ENCODE peak calls at places on chromosomes 11 and 22, in four cellular contexts. S, Y, K and C are unnamed samples.

GRCh38 chr11:44203270-44204043 is 106.5 kb downstream of the ALX4 start:
- DNase-seq in S (no peak), Y (no peak), K (no peak), C (no peak)

GRCh38 chr11:96393753-96394348 is 4.0 kb downstream of the JRKL start:
- DNase-seq in K (peak), Y (peak), S (no peak), C (peak)

GRCh38 chr11:19903620-19904069 is 191.0 kb downstream of the NAV2 start:
- DNase-seq in S (peak), Y (peak), K (peak), C (peak)

GRCh38 chr11:67996622-67997459 is 7.1 kb downstream of the UNC93B1 start:
- DNase-seq in S (peak), K (peak), Y (peak), C (peak)

GRCh38 chr22:48380016-48380665 is 1447.5 kb downstream of the BRD1 start:
- DNase-seq in S (no peak), Y (no peak), K (no peak), C (no peak)

GRCh38 chr22:20425821-20426615 is 11.6 kb downstream of the SCARF2 start:
- DNase-seq in Y (no peak), K (no peak), S (peak), C (no peak)

GRCh38 chr11:18748766-18749375 is 22.9 kb upstream of the IGSF22 start:
- DNase-seq in Y (no peak), S (no peak), K (no peak), C (no peak)

GRCh38 chr11:128483211-128483788 is 104.1 kb downstream of the ETS1 start:
- DNase-seq in Y (no peak), K (no peak), S (no peak), C (no peak)

GRCh38 chr11:795638-796564 is 2.2 kb downstream of the SLC25A22 start:
- DNase-seq in Y (peak), K (no peak), S (no peak), C (peak)

GRCh38 chr11:114774599-114775365 is 96.5 kb downstream of the NXPE2 start:
- DNase-seq in Y (peak), K (peak), S (peak), C (peak)

GRCh38 chr11:130675456-130675855 is 227.0 kb downstream of the ADAMTS15 start:
- DNase-seq in Y (peak), K (no peak), S (no peak), C (no peak)

GRCh38 chr11:88709567-88709966 is 356.2 kb downstream of the GRM5 start:
- DNase-seq in S (no peak), K (no peak), Y (no peak), C (no peak)

GRCh38 chr11:134044514-134045284 is 24.2 kb upstream of the JAM3 start:
- DNase-seq in K (no peak), Y (no peak), S (no peak), C (no peak)

GRCh38 chr11:111586305-111586915 is 15.8 kb upstream of the SIK2 start:
- DNase-seq in S (no peak), Y (peak), K (peak), C (peak)

GRCh38 chr22:32958021-32958420 is 100.2 kb downstream of the SYN3 start:
- DNase-seq in Y (no peak), S (no peak), K (no peak), C (no peak)

GRCh38 chr11:86459682-86460460 is 85.2 kb downstream of the CCDC81 start:
- DNase-seq in S (peak), Y (peak), K (peak), C (no peak)

GRCh38 chr22:29346659-29347058 is 31.2 kb upstream of the RASL10A start:
- DNase-seq in S (no peak), Y (no peak), K (no peak), C (no peak)

GRCh38 chr11:1476946-1477736 is 9.4 kb downstream of the MOB2 start:
- DNase-seq in Y (no peak), K (no peak), S (no peak), C (no peak)

GRCh38 chr11:86182976-86183584 is 61.5 kb upstream of the EED start:
- DNase-seq in K (no peak), Y (no peak), S (no peak), C (no peak)

GRCh38 chr11:61685611-61685955 is 5.4 kb downstream of the DAGLA start:
- DNase-seq in S (no peak), Y (no peak), K (no peak), C (no peak)

GRCh38 chr11:79352304-79352703 is 88.5 kb downstream of the TENM4 start:
- DNase-seq in S (no peak), K (no peak), Y (no peak), C (no peak)

GRCh38 chr11:83249972-83250593 is 36.1 kb downstream of the CCDC90B start:
- DNase-seq in S (no peak), Y (peak), K (peak), C (no peak)

GRCh38 chr11:118406599-118407166 is 5.3 kb downstream of the ATP5MG start:
- DNase-seq in K (no peak), S (no peak), Y (peak), C (no peak)

GRCh38 chr11:36162909-36163434 is 126.3 kb downstream of the COMMD9 start:
- DNase-seq in Y (no peak), K (no peak), S (no peak), C (no peak)

GRCh38 chr11:113817626-113818025 is 38.0 kb downstream of the CLDN25 start:
- DNase-seq in Y (no peak), K (no peak), S (no peak), C (no peak)

GRCh38 chr11:130891326-130891725 is 25.0 kb downstream of the SNX19 start:
- DNase-seq in K (no peak), Y (peak), S (no peak), C (no peak)

GRCh38 chr11:15180212-15180814 is 65.6 kb downstream of the INSC start:
- DNase-seq in S (no peak), Y (no peak), K (no peak), C (no peak)

GRCh38 chr11:77779935-77780334 is 40.6 kb downstream of the RSF1 start:
- DNase-seq in K (no peak), S (no peak), Y (peak), C (no peak)

GRCh38 chr11:67120881-67121710 is 2.0 kb downstream of the KDM2A start:
- DNase-seq in S (no peak), Y (peak), K (no peak), C (no peak)

GRCh38 chr22:25113316-25113721 is 86.3 kb upstream of the CRYBB3 start:
- DNase-seq in K (no peak), Y (no peak), S (no peak), C (no peak)

GRCh38 chr22:42294034-42294985 is 23.9 kb upstream of the TCF20 start:
- DNase-seq in K (no peak), Y (peak), S (peak), C (peak)

GRCh38 chr11:22460181-22460580 is 122.0 kb downstream of the SLC17A6 start:
- DNase-seq in S (no peak), K (no peak), Y (no peak), C (no peak)

GRCh38 chr11:35282226-35282882 is 137.0 kb downstream of the SLC1A2 start:
- DNase-seq in K (no peak), S (no peak), Y (peak), C (no peak)

GRCh38 chr11:34356918-34357645 is 728 bp downstream of the ABTB2 start:
- DNase-seq in Y (peak), K (no peak), S (peak), C (no peak)

GRCh38 chr11:127003260-127003981 is 2.9 kb upstream of the KIRREL3 start:
- DNase-seq in K (no peak), S (peak), Y (peak), C (no peak)

GRCh38 chr11:134478611-134479010 is 66.6 kb upstream of the B3GAT1 start:
- DNase-seq in S (peak), Y (no peak), K (no peak), C (no peak)

GRCh38 chr11:86815726-86816125 is 15.4 kb downstream of the PRSS23 start:
- DNase-seq in K (no peak), S (no peak), Y (no peak), C (no peak)

GRCh38 chr11:70111269-70112016 is 33.3 kb downstream of the ANO1 start:
- DNase-seq in Y (peak), S (no peak), K (no peak), C (peak)

GRCh38 chr22:48560389-48560751 is 1267.3 kb downstream of the BRD1 start:
- DNase-seq in Y (no peak), S (no peak), K (no peak), C (no peak)

GRCh38 chr11:127074151-127074761 is 73.7 kb upstream of the KIRREL3 start:
- DNase-seq in Y (peak), S (peak), K (no peak), C (peak)

GRCh38 chr11:11895672-11896071 is 53.9 kb downstream of the USP47 start:
- DNase-seq in S (no peak), K (no peak), Y (peak), C (no peak)
- H3K9ac ChIP-seq in S (no peak), K (no peak), Y (no peak), C (no peak)

GRCh38 chr11:45994421-45995341 is 72.2 kb downstream of the LARGE2 start:
- DNase-seq in S (peak), Y (peak), K (no peak), C (no peak)
- H3K4me2 ChIP-seq in S (peak), Y (no peak), K (no peak), C (no peak)

GRCh38 chr11:65871811-65872548 is 620 bp downstream of the EFEMP2 start:
- DNase-seq in Y (peak), K (no peak), S (peak), C (no peak)
- H3K9ac ChIP-seq in Y (peak), K (no peak), S (no peak), C (no peak)

GRCh38 chr22:34108168-34108567 is 187.9 kb upstream of the LARGE1 start:
- DNase-seq in S (no peak), Y (no peak), K (no peak), C (no peak)
- H3K4me2 ChIP-seq in S (no peak), Y (no peak), K (no peak), C (no peak)

GRCh38 chr11:13355191-13355590 is 77.6 kb downstream of the BMAL1 start:
- DNase-seq in S (no peak), K (no peak), Y (no peak), C (no peak)
- H3K9ac ChIP-seq in S (no peak), K (no peak), Y (no peak), C (no peak)